ENCODE peak calls at places on chromosomes 7 and 10, in five cellular contexts. B, H, R, C and A are unnamed samples.

GRCh38 chr10:59791602-59792001 is 38.3 kb upstream of the MRLN start:
- DNase-seq in B (no peak), H (no peak), R (no peak), C (no peak), A (no peak)

GRCh38 chr10:63217120-63217605 is 84.0 kb downstream of the NRBF2 start:
- DNase-seq in B (peak; percentile 44), H (peak; percentile 74), R (no peak), C (no peak), A (no peak)

GRCh38 chr10:113983552-113983951 is 60.1 kb upstream of the ADRB1 start:
- DNase-seq in B (no peak), H (no peak), R (no peak), C (no peak), A (no peak)

GRCh38 chr10:87721781-87722180 is 62.1 kb downstream of the PAPSS2 start:
- DNase-seq in B (no peak), H (peak; percentile 68), R (no peak), C (no peak), A (no peak)

GRCh38 chr7:155811895-155812761 is at the start of gene SHH:
- DNase-seq in B (no peak), H (peak; percentile 26), R (no peak), C (peak; percentile 80), A (no peak)

GRCh38 chr10:73649876-73650536 is 5.8 kb downstream of the SYNPO2L start:
- DNase-seq in B (no peak), H (no peak), R (no peak), C (no peak), A (no peak)

GRCh38 chr7:50317221-50317678 is 12.7 kb downstream of the IKZF1 start:
- DNase-seq in B (no peak), H (no peak), R (no peak), C (no peak), A (no peak)

GRCh38 chr10:5413012-5413938 is 918 bp downstream of the NET1 start:
- DNase-seq in B (no peak), H (peak; percentile 71), R (no peak), C (no peak), A (no peak)

GRCh38 chr10:7218974-7219373 is 191.9 kb downstream of the SFMBT2 start:
- DNase-seq in B (no peak), H (no peak), R (no peak), C (no peak), A (no peak)

GRCh38 chr7:47557986-47558670 is 23.8 kb downstream of the TNS3 start:
- DNase-seq in B (no peak), H (no peak), R (no peak), C (peak; percentile 35), A (no peak)

GRCh38 chr7:36844374-36844773 is 120.1 kb upstream of the AOAH start:
- DNase-seq in B (no peak), H (no peak), R (no peak), C (no peak), A (no peak)

GRCh38 chr10:6786579-6787031 is 206.5 kb upstream of the PRKCQ start:
- DNase-seq in B (no peak), H (peak; percentile 76), R (no peak), C (no peak), A (no peak)

GRCh38 chr7:99083068-99083651 is 60.7 kb downstream of the SMURF1 start:
- DNase-seq in B (no peak), H (no peak), R (no peak), C (no peak), A (no peak)

GRCh38 chr7:29237483-29237882 is 42.9 kb downstream of the CHN2 start:
- DNase-seq in B (no peak), H (no peak), R (no peak), C (no peak), A (no peak)

GRCh38 chr7:103065666-103066065 is 8.9 kb downstream of the FBXL13 start:
- DNase-seq in B (no peak), H (peak; percentile 51), R (no peak), C (peak; percentile 81), A (no peak)

GRCh38 chr10:43957267-43958070 is 308.8 kb upstream of the ZNF32 start:
- DNase-seq in B (no peak), H (no peak), R (no peak), C (no peak), A (no peak)

DNA sequence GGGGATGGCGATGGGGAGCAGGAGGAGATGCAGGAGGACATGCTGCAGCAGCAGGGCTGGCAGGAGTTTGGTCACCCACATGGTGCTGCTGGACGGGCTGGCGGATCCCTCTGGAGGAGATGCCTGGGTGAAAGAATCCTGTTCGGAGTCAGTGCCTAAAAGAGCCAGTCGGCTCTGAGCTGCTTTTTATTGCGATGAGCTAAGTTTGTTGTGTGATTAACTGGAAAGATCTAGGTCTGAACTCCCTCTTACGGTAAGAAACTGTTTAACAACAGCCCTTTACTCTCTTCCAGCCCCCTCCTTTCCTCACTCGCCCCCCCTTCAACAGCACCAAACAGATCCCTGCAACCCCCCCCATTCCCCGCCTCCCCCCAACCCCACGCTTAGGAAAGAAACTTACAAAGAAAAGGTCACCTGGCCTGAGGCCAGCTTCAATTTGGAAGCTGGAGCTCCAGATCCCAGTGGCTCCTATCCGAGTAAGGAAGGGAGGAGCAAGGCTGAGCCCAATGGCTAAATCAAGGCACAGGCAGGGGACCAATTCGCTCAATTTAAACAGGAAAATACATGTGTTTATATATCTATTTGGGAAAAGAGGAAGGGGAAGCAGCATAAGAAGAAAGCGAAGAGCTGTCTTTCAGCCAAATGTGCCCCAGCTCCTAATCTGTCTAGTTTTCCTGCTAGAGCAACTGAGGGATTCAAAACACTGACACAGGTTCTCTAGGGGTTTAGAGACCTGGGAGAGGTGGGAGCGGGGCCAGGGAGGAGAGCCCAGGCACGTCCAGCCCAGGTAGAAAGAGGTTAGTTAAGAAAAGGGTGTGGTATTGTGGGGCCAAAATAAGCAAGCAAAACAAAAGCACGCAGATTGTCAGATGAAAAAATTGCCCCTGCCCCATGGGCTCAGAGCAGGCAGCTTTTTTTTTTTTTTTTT is at the start of gene HGF:
- DNase-seq in B (peak; percentile 34), H (peak; percentile 38), R (peak; percentile 1), C (peak; percentile 77), A (no peak)
- H3K4me3 ChIP-seq in B (peak within 1 kb of the TSS; percentile 6), H (no peak within 1 kb of the TSS), R (peak within 1 kb of the TSS; percentile 44), C (peak within 1 kb of the TSS; percentile 39), A (no peak within 1 kb of the TSS)

GRCh38 chr10:29522038-29522855 is 112.5 kb downstream of the SVIL start:
- DNase-seq in B (no peak), H (no peak), R (no peak), C (no peak), A (no peak)
- H3K36me3 ChIP-seq in B (no peaks in the 10 kb centered on the region), H (peaks cover 28% of the 10 kb centered on the region), R (peaks cover 44% of the 10 kb centered on the region), C (no peaks in the 10 kb centered on the region), A (no peaks in the 10 kb centered on the region)

GRCh38 chr7:74023037-74023436 is 4.9 kb upstream of the ELN start:
- DNase-seq in B (no peak), H (peak; percentile 79), R (no peak), C (no peak), A (no peak)
- H3K4me3 ChIP-seq in B (no peak overlapping the region), H (no peak overlapping the region), R (no peak overlapping the region), C (no peak overlapping the region), A (no peak overlapping the region)

GRCh38 chr10:91820144-91820543 is 21.9 kb downstream of the TNKS2 start:
- DNase-seq in B (no peak), H (no peak), R (no peak), C (no peak), A (no peak)
- H3K36me3 ChIP-seq in B (no peaks in the 10 kb centered on the region), H (peaks cover 21% of the 10 kb centered on the region), R (peaks cover 34% of the 10 kb centered on the region), C (no peaks in the 10 kb centered on the region), A (peaks cover 9% of the 10 kb centered on the region)

GRCh38 chr7:7895004-7895650 is 73.5 kb upstream of the GLCCI1 start:
- DNase-seq in B (no peak), H (no peak), R (no peak), C (no peak), A (no peak)
- H3K4me3 ChIP-seq in B (no peak overlapping the region), H (no peak overlapping the region), R (no peak overlapping the region), C (no peak overlapping the region), A (no peak overlapping the region)